ENCODE peak calls at places on chromosome 13, in five cellular contexts. One of them, this sample, is unnamed.

GRCh38 chr13:75423946-75424345 is 58.0 kb downstream of the TBC1D4 start:
- DNase-seq in cerebellar cortex: no peak
- DNase-seq in NT2/D1: no peak
- DNase-seq in stimulated activated CD4-positive, alpha-beta T cell treated with anti-CD3 and anti-CD28 coated beads, Interleukin-2, amount 100 ng/mL, for 48 hours: no peak
- DNase-seq in adipocyte: no peak
- DNase-seq in this sample: no peak

GRCh38 chr13:33259296-33259695 is 26.3 kb downstream of the STARD13 start:
- DNase-seq in adipocyte: no peak
- DNase-seq in cerebellar cortex: no peak
- DNase-seq in stimulated activated CD4-positive, alpha-beta T cell treated with anti-CD3 and anti-CD28 coated beads, Interleukin-2, amount 100 ng/mL, for 48 hours: no peak
- DNase-seq in NT2/D1: peak
- DNase-seq in this sample: no peak

GRCh38 chr13:27018882-27019281 is 152.7 kb downstream of the USP12 start:
- DNase-seq in stimulated activated CD4-positive, alpha-beta T cell treated with anti-CD3 and anti-CD28 coated beads, Interleukin-2, amount 100 ng/mL, for 48 hours: no peak
- DNase-seq in adipocyte: no peak
- DNase-seq in NT2/D1: no peak
- DNase-seq in cerebellar cortex: no peak
- DNase-seq in this sample: no peak

GRCh38 chr13:27007166-27007565 is 164.4 kb downstream of the USP12 start:
- DNase-seq in cerebellar cortex: peak
- DNase-seq in stimulated activated CD4-positive, alpha-beta T cell treated with anti-CD3 and anti-CD28 coated beads, Interleukin-2, amount 100 ng/mL, for 48 hours: no peak
- DNase-seq in NT2/D1: no peak
- DNase-seq in adipocyte: no peak
- DNase-seq in this sample: no peak

GRCh38 chr13:112592181-112592580 is 4.2 kb upstream of the TUBGCP3 start:
- DNase-seq in NT2/D1: no peak
- DNase-seq in stimulated activated CD4-positive, alpha-beta T cell treated with anti-CD3 and anti-CD28 coated beads, Interleukin-2, amount 100 ng/mL, for 48 hours: no peak
- DNase-seq in cerebellar cortex: no peak
- DNase-seq in adipocyte: no peak
- DNase-seq in this sample: no peak

GRCh38 chr13:57569981-57570380 is 61.6 kb upstream of the PCDH17 start:
- DNase-seq in adipocyte: no peak
- DNase-seq in cerebellar cortex: no peak
- DNase-seq in NT2/D1: no peak
- DNase-seq in stimulated activated CD4-positive, alpha-beta T cell treated with anti-CD3 and anti-CD28 coated beads, Interleukin-2, amount 100 ng/mL, for 48 hours: no peak
- DNase-seq in this sample: no peak

GRCh38 chr13:44197791-44198770 is 175.5 kb upstream of the SERP2 start:
- DNase-seq in adipocyte: peak
- DNase-seq in cerebellar cortex: no peak
- DNase-seq in NT2/D1: no peak
- DNase-seq in stimulated activated CD4-positive, alpha-beta T cell treated with anti-CD3 and anti-CD28 coated beads, Interleukin-2, amount 100 ng/mL, for 48 hours: peak
- DNase-seq in this sample: no peak

GRCh38 chr13:20230913-20231838 is 943 bp downstream of the GJB6 start:
- DNase-seq in stimulated activated CD4-positive, alpha-beta T cell treated with anti-CD3 and anti-CD28 coated beads, Interleukin-2, amount 100 ng/mL, for 48 hours: no peak
- DNase-seq in adipocyte: no peak
- DNase-seq in NT2/D1: no peak
- DNase-seq in cerebellar cortex: peak
- DNase-seq in this sample: no peak

GRCh38 chr13:43170497-43170896 is 147.1 kb downstream of the DNAJC15 start:
- DNase-seq in NT2/D1: no peak
- DNase-seq in adipocyte: no peak
- DNase-seq in cerebellar cortex: no peak
- DNase-seq in stimulated activated CD4-positive, alpha-beta T cell treated with anti-CD3 and anti-CD28 coated beads, Interleukin-2, amount 100 ng/mL, for 48 hours: no peak
- DNase-seq in this sample: no peak

GRCh38 chr13:53460776-53461175 is 432.2 kb downstream of the OLFM4 start:
- DNase-seq in adipocyte: no peak
- DNase-seq in NT2/D1: peak
- DNase-seq in stimulated activated CD4-positive, alpha-beta T cell treated with anti-CD3 and anti-CD28 coated beads, Interleukin-2, amount 100 ng/mL, for 48 hours: no peak
- DNase-seq in cerebellar cortex: no peak
- DNase-seq in this sample: no peak

GRCh38 chr13:61128850-61129645 is 286.6 kb downstream of the PCDH20 start:
- DNase-seq in adipocyte: no peak
- DNase-seq in NT2/D1: no peak
- DNase-seq in stimulated activated CD4-positive, alpha-beta T cell treated with anti-CD3 and anti-CD28 coated beads, Interleukin-2, amount 100 ng/mL, for 48 hours: no peak
- DNase-seq in cerebellar cortex: no peak
- DNase-seq in this sample: no peak

GRCh38 chr13:71922191-71922590 is 55.2 kb upstream of the DACH1 start:
- DNase-seq in stimulated activated CD4-positive, alpha-beta T cell treated with anti-CD3 and anti-CD28 coated beads, Interleukin-2, amount 100 ng/mL, for 48 hours: no peak
- DNase-seq in adipocyte: peak
- DNase-seq in NT2/D1: no peak
- DNase-seq in cerebellar cortex: no peak
- DNase-seq in this sample: peak

GRCh38 chr13:33213024-33213795 is 72.3 kb downstream of the STARD13 start:
- DNase-seq in adipocyte: no peak
- DNase-seq in cerebellar cortex: no peak
- DNase-seq in stimulated activated CD4-positive, alpha-beta T cell treated with anti-CD3 and anti-CD28 coated beads, Interleukin-2, amount 100 ng/mL, for 48 hours: no peak
- DNase-seq in NT2/D1: no peak
- DNase-seq in this sample: no peak

GRCh38 chr13:32211788-32212187 is 103.4 kb downstream of the ZAR1L start:
- DNase-seq in adipocyte: peak
- DNase-seq in NT2/D1: no peak
- DNase-seq in cerebellar cortex: no peak
- DNase-seq in stimulated activated CD4-positive, alpha-beta T cell treated with anti-CD3 and anti-CD28 coated beads, Interleukin-2, amount 100 ng/mL, for 48 hours: no peak
- DNase-seq in this sample: no peak

GRCh38 chr13:51003642-51004041 is 94.1 kb downstream of the RNASEH2B start:
- DNase-seq in stimulated activated CD4-positive, alpha-beta T cell treated with anti-CD3 and anti-CD28 coated beads, Interleukin-2, amount 100 ng/mL, for 48 hours: no peak
- DNase-seq in adipocyte: no peak
- DNase-seq in NT2/D1: no peak
- DNase-seq in cerebellar cortex: no peak
- DNase-seq in this sample: no peak

GRCh38 chr13:44388427-44388826 is 14.8 kb downstream of the SERP2 start:
- DNase-seq in adipocyte: no peak
- DNase-seq in NT2/D1: no peak
- DNase-seq in stimulated activated CD4-positive, alpha-beta T cell treated with anti-CD3 and anti-CD28 coated beads, Interleukin-2, amount 100 ng/mL, for 48 hours: no peak
- DNase-seq in cerebellar cortex: no peak
- DNase-seq in this sample: no peak

GRCh38 chr13:50400930-50401553 is 385.8 kb downstream of the KCNRG start:
- DNase-seq in cerebellar cortex: peak
- DNase-seq in adipocyte: peak
- DNase-seq in stimulated activated CD4-positive, alpha-beta T cell treated with anti-CD3 and anti-CD28 coated beads, Interleukin-2, amount 100 ng/mL, for 48 hours: no peak
- DNase-seq in NT2/D1: no peak
- DNase-seq in this sample: no peak

GRCh38 chr13:31866099-31866498 is 126.8 kb downstream of the RXFP2 start:
- DNase-seq in adipocyte: no peak
- DNase-seq in NT2/D1: no peak
- DNase-seq in cerebellar cortex: no peak
- DNase-seq in stimulated activated CD4-positive, alpha-beta T cell treated with anti-CD3 and anti-CD28 coated beads, Interleukin-2, amount 100 ng/mL, for 48 hours: no peak
- DNase-seq in this sample: no peak

GRCh38 chr13:48504606-48505369 is 28.1 kb downstream of the RCBTB2 start:
- DNase-seq in NT2/D1: peak
- DNase-seq in adipocyte: no peak
- DNase-seq in cerebellar cortex: no peak
- DNase-seq in stimulated activated CD4-positive, alpha-beta T cell treated with anti-CD3 and anti-CD28 coated beads, Interleukin-2, amount 100 ng/mL, for 48 hours: no peak
- DNase-seq in this sample: no peak

GRCh38 chr13:45681101-45681500 is 21.0 kb upstream of the CBY2 start:
- DNase-seq in NT2/D1: no peak
- DNase-seq in adipocyte: no peak
- DNase-seq in stimulated activated CD4-positive, alpha-beta T cell treated with anti-CD3 and anti-CD28 coated beads, Interleukin-2, amount 100 ng/mL, for 48 hours: no peak
- DNase-seq in cerebellar cortex: no peak
- DNase-seq in this sample: no peak

GRCh38 chr13:35025314-35025713 is 83.2 kb downstream of the NBEA start:
- DNase-seq in adipocyte: no peak
- DNase-seq in NT2/D1: no peak
- DNase-seq in cerebellar cortex: no peak
- DNase-seq in stimulated activated CD4-positive, alpha-beta T cell treated with anti-CD3 and anti-CD28 coated beads, Interleukin-2, amount 100 ng/mL, for 48 hours: no peak
- DNase-seq in this sample: no peak